ENCODE peak calls at places on chromosomes 11 and 22, in five cellular contexts. Q is PC-9, R is Peyer's patch, S is pancreas, C is spleen. U is an unnamed sample.

GRCh38 chr22:38755911-38756532 is at the start of gene SUN2:
- DNase-seq in Q (peak; percentile 71), R (peak; percentile 98), S (peak; percentile 98), C (peak; percentile 98), U (peak; percentile 94)

GRCh38 chr22:37326726-37327125 is 44.4 kb downstream of the CYTH4 start:
- DNase-seq in Q (peak; percentile 92), R (peak; percentile 78), S (peak; percentile 86), C (no peak), U (peak; percentile 59)

GRCh38 chr11:41789376-41789775 is 329.9 kb upstream of the LRRC4C start:
- DNase-seq in Q (no peak), R (no peak), S (no peak), C (no peak), U (no peak)

GRCh38 chr22:46079093-46079860 is 71.0 kb upstream of the PPARA start:
- DNase-seq in Q (no peak), R (peak; percentile 46), S (peak; percentile 72), C (peak; percentile 61), U (no peak)

GRCh38 chr22:47656806-47657205 is 894.4 kb downstream of the TBC1D22A start:
- DNase-seq in Q (no peak), R (no peak), S (no peak), C (no peak), U (no peak)

GRCh38 chr22:20552450-20552894 is 45.1 kb downstream of the MED15 start:
- DNase-seq in Q (no peak), R (peak; percentile 72), S (no peak), C (peak; percentile 74), U (no peak)

GRCh38 chr22:29635734-29636357 is 32.4 kb downstream of the NF2 start:
- DNase-seq in Q (peak; percentile 71), R (no peak), S (no peak), C (no peak), U (no peak)

GRCh38 chr22:49727881-49728563 is 99.7 kb downstream of the BRD1 start:
- DNase-seq in Q (no peak), R (no peak), S (no peak), C (no peak), U (no peak)

GRCh38 chr22:36470162-36470993 is 11.1 kb downstream of the TXN2 start:
- DNase-seq in Q (peak; percentile 77), R (peak; percentile 95), S (peak; percentile 92), C (peak; percentile 95), U (peak; percentile 86)

GRCh38 chr11:19742595-19743292 is 30.1 kb downstream of the NAV2 start:
- DNase-seq in Q (peak; percentile 61), R (peak; percentile 90), S (peak; percentile 87), C (peak; percentile 82), U (peak; percentile 82)
- TF ChIP-seq CTCF in Q (peak; percentile 94), R (peak; percentile 94), S (peak; percentile 82), C (peak; percentile 78), U (peak; percentile 89)

GRCh38 chr11:8018742-8019631 is 31.9 kb downstream of the EIF3F start:
- DNase-seq in Q (no peak), R (peak; percentile 83), S (peak; percentile 81), C (peak; percentile 82), U (no peak)
- H3K4me3 ChIP-seq in Q (no peak overlapping the region), R (peak overlapping the region; percentile 63), S (peak overlapping the region; percentile 37), C (peak overlapping the region; percentile 73), U (peak overlapping the region; percentile 29)

DNA sequence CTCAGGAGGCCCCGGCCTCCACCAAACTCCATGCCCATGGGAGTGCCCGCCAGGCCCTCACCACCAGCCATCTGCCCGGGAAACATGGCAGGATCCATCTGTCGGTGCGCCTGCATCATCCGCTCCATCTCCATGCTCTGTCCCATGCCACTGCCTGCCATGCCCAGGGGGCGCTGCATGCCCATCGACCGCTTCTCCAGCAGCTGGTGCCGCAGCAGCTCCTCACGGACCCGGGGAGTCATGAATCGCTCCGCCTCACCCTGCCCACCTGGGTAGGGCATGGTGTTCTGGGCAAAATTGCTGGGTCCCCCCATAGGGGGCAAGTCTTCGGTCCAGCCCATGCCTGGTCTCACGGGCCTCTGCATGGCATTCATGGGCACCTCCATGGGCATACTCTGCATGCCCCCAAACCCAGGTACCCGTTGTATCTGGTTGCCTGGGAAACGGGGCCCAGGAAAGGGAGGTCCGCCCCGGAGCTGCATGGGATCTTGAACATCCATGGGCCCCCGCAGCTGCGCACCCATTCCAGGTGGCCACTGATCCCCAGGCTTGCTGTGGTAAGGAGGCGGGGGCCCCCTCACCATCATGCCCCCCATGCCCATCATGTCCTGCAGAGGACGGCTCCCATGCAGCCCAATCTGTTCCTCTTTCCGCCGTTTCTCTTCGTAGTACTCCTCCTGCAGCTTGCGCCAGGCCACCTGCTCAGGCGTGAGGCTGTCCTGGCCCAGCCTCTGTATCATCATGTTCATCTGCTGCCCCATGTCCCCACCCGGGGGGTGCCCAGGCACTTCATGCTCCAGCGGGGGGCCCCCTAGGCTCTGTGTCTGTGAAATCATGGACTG is 18.0 kb downstream of the CXCR5 start:
- DNase-seq in Q (no peak), R (peak; percentile 51), S (peak; percentile 72), C (peak; percentile 72), U (no peak)
- TF ChIP-seq CTCF in Q (no peak), R (peak; percentile 12), S (no peak), C (no peak), U (no peak)

GRCh38 chr11:776459-777287 is 614 bp downstream of the GATD1 start:
- DNase-seq in Q (no peak), R (no peak), S (peak; percentile 88), C (peak; percentile 88), U (no peak)

GRCh38 chr11:772429-773390 is 4.6 kb downstream of the GATD1 start:
- DNase-seq in Q (no peak), R (no peak), S (peak; percentile 76), C (no peak), U (no peak)

GRCh38 chr11:773830-774229 is 3.5 kb downstream of the GATD1 start:
- DNase-seq in Q (no peak), R (no peak), S (peak; percentile 54), C (no peak), U (no peak)

GRCh38 chr11:773425-773824 is 3.9 kb downstream of the GATD1 start:
- DNase-seq in Q (no peak), R (no peak), S (peak; percentile 55), C (no peak), U (no peak)

GRCh38 chr11:774873-775592 is 2.3 kb downstream of the GATD1 start:
- DNase-seq in Q (peak; percentile 51), R (no peak), S (peak; percentile 67), C (peak; percentile 76), U (no peak)
- H3K4me3 ChIP-seq in Q (peak overlapping the region; percentile 69), R (no peak overlapping the region), S (no peak overlapping the region), C (no peak overlapping the region), U (no peak overlapping the region)

GRCh38 chr11:68018730-68019190 is 8.6 kb downstream of the ALDH3B1 start:
- DNase-seq in Q (no peak), R (no peak), S (peak; percentile 63), C (no peak), U (no peak)

GRCh38 chr11:68019486-68019885 is 9.4 kb downstream of the ALDH3B1 start:
- DNase-seq in Q (no peak), R (no peak), S (peak; percentile 75), C (no peak), U (no peak)

GRCh38 chr11:68020575-68020974 is 9.9 kb upstream of the NDUFS8 start:
- DNase-seq in Q (no peak), R (no peak), S (peak; percentile 69), C (no peak), U (peak; percentile 53)

GRCh38 chr11:68022531-68022930 is 8.0 kb upstream of the NDUFS8 start:
- DNase-seq in Q (no peak), R (no peak), S (peak; percentile 63), C (no peak), U (no peak)

DNA sequence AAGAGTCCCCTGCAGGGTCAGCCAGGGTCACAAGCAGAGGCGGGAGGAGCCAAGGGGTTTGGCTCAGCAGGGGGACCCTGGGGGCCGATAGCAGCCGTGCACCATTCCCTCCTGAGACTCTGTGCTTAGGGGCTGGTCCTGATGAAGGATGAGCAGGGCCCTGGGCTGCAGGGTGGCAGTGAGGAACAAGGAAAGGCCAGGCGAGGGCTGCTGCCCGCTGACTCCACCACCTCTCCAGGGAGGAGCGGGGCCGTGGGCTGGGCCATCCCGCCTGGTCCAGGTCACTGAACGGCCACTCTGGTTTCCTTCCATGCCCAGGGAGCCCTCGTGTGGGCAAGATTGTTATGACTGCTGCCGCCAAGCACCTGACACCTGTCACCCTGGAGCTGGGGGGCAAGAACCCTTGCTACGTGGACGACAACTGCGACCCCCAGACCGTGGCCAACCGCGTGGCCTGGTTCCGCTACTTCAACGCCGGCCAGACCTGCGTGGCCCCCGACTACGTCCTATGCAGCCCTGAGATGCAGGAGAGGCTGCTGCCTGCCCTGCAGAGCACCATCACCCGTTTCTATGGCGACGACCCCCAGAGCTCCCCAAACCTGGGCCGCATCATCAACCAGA is 9.2 kb upstream of the NDUFS8 start:
- DNase-seq in Q (peak; percentile 59), R (peak; percentile 74), S (peak; percentile 85), C (no peak), U (peak; percentile 56)
- TF ChIP-seq CTCF in Q (peak; percentile 79), R (peak; percentile 59), S (no peak), C (no peak), U (no peak)

GRCh38 chr11:90218606-90219005 is 4.2 kb downstream of the CHORDC1 start:
- DNase-seq in Q (no peak), R (no peak), S (peak; percentile 34), C (no peak), U (no peak)

GRCh38 chr11:90222459-90223247 is at the start of gene CHORDC1:
- DNase-seq in Q (peak; percentile 79), R (peak; percentile 97), S (peak; percentile 98), C (peak; percentile 97), U (peak; percentile 93)

GRCh38 chr11:90222152-90222458 is 744 bp downstream of the CHORDC1 start:
- DNase-seq in Q (no peak), R (no peak), S (no peak), C (no peak), U (no peak)

GRCh38 chr11:90219438-90219837 is 3.4 kb downstream of the CHORDC1 start:
- DNase-seq in Q (no peak), R (no peak), S (no peak), C (no peak), U (no peak)

DNA sequence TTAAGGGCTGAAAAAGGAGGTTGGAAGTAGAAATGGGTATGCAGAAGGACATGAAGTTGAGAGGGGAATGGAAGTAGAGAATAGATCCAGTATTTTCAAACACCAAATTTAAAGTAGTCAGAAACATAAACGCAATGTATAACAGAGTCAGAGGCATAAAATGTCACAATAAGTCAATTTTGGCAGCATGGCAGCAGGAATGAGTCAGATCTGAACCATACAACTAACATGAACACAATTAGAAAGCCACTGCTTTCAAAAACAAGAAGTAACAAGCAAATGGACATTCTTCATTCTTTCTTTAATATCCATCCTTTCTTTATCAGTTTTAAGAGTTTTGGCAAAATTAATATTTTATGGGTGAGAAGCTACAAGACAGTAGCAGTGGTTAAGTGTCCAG is 2.5 kb downstream of the CHORDC1 start:
- DNase-seq in Q (peak; percentile 52), R (no peak), S (no peak), C (no peak), U (no peak)
- H3K4me3 ChIP-seq in Q (peak overlapping the region; percentile 88), R (no peak overlapping the region), S (no peak overlapping the region), C (peak overlapping the region; percentile 73), U (no peak overlapping the region)